ENCODE peak calls at places on chromosomes 2 and 18, in four cellular contexts. One of them, this sample, is unnamed.

GRCh38 chr2:111618577-111618930 is 265.4 kb downstream of the ANAPC1 start:
- DNase-seq in H1: no peak
- DNase-seq in A549: no peak
- DNase-seq in endothelial cell of umbilical vein: peak
- DNase-seq in this sample: peak

GRCh38 chr2:46803551-46803885 is 112.1 kb downstream of the MCFD2 start:
- DNase-seq in A549: no peak
- DNase-seq in endothelial cell of umbilical vein: no peak
- DNase-seq in H1: no peak
- DNase-seq in this sample: no peak

GRCh38 chr2:166152064-166152463 is 24.2 kb upstream of the SCN1A start:
- DNase-seq in H1: no peak
- DNase-seq in endothelial cell of umbilical vein: no peak
- DNase-seq in A549: no peak
- DNase-seq in this sample: no peak

GRCh38 chr18:3867768-3868445 is 417.9 kb downstream of the TGIF1 start:
- DNase-seq in H1: no peak
- DNase-seq in endothelial cell of umbilical vein: no peak
- DNase-seq in A549: no peak
- DNase-seq in this sample: no peak

GRCh38 chr2:11938196-11938595 is 191.8 kb downstream of the LPIN1 start:
- DNase-seq in A549: peak
- DNase-seq in endothelial cell of umbilical vein: no peak
- DNase-seq in H1: no peak
- DNase-seq in this sample: no peak

GRCh38 chr2:110858135-110858737 is 125.9 kb downstream of the ACOXL start:
- DNase-seq in H1: no peak
- DNase-seq in endothelial cell of umbilical vein: no peak
- DNase-seq in A549: no peak
- DNase-seq in this sample: no peak

GRCh38 chr2:39156107-39156506 is 35.3 kb upstream of the SOS1 start:
- DNase-seq in H1: no peak
- DNase-seq in endothelial cell of umbilical vein: no peak
- DNase-seq in A549: no peak
- DNase-seq in this sample: no peak

GRCh38 chr2:8436585-8436984 is 245.3 kb upstream of the ID2 start:
- DNase-seq in H1: no peak
- DNase-seq in endothelial cell of umbilical vein: no peak
- DNase-seq in A549: no peak
- DNase-seq in this sample: no peak

GRCh38 chr18:12742453-12742852 is 39.6 kb downstream of the PSMG2 start:
- DNase-seq in A549: peak
- DNase-seq in H1: no peak
- DNase-seq in endothelial cell of umbilical vein: peak
- DNase-seq in this sample: no peak

GRCh38 chr18:56785006-56785405 is 133.8 kb downstream of the WDR7 start:
- DNase-seq in H1: no peak
- DNase-seq in endothelial cell of umbilical vein: no peak
- DNase-seq in A549: no peak
- DNase-seq in this sample: no peak

GRCh38 chr18:28786941-28787340 is 610.0 kb upstream of the CDH2 start:
- DNase-seq in A549: no peak
- DNase-seq in H1: no peak
- DNase-seq in endothelial cell of umbilical vein: no peak
- DNase-seq in this sample: no peak
- TF ChIP-seq MAX in A549: no peak
- TF ChIP-seq MAX in H1: no peak
- TF ChIP-seq MAX in endothelial cell of umbilical vein: no peak
- TF ChIP-seq MAX in this sample: no peak

DNA sequence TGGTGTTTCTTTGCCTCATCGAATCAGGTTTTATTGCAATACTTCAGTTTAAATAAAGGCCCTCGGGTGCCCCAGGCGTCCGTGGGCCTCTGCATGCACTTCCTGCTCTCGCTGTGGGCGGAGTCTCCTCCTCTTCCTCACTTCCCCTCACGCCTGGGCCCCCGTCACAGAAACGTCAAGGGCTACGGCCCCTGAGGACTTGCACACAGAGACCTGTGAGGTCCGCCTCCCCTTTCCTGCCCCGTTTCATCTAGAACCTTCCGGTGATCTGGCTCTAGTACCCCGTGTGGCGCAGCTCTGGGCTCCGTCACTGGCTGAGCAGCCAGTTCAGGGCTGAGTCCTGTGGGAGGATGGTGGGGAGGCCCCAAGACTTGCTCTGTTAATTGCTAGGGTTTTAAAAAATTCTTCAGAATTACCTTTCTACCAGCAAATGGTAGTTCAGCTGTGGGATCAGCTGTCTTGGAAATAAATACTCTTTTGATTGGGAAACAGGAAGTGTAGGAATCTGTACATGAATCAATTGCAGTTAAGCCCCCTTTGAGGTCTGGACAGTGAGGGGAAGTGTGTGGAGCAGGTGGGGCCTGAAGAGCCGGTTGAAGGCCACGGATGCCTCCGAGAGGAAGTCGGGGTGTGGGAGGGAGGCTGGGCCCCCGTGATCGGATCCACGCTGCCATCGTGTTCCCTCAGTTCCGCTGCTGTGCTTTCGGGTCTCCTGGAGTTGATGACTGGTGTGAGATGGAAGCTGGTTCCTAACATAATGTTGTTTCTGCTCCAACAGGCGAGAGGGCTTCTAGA is 10.2 kb downstream of the NFATC1 start:
- DNase-seq in H1: no peak
- DNase-seq in endothelial cell of umbilical vein: peak
- DNase-seq in A549: no peak
- DNase-seq in this sample: peak
- TF ChIP-seq POLR2A in H1: no peak
- TF ChIP-seq POLR2A in endothelial cell of umbilical vein: no peak
- TF ChIP-seq POLR2A in A549: no peak
- TF ChIP-seq POLR2A in this sample: no peak

GRCh38 chr2:23135481-23136100 is 249.4 kb upstream of the KLHL29 start:
- DNase-seq in A549: no peak
- DNase-seq in H1: peak
- DNase-seq in endothelial cell of umbilical vein: no peak
- DNase-seq in this sample: no peak
- TF ChIP-seq MAX in A549: no peak
- TF ChIP-seq MAX in H1: no peak
- TF ChIP-seq MAX in endothelial cell of umbilical vein: no peak
- TF ChIP-seq MAX in this sample: no peak

GRCh38 chr2:201233192-201234166 is 26.9 kb upstream of the CASP8 start:
- DNase-seq in H1: peak
- DNase-seq in A549: peak
- DNase-seq in endothelial cell of umbilical vein: no peak
- DNase-seq in this sample: peak
- TF ChIP-seq POLR2A in H1: no peak
- TF ChIP-seq POLR2A in A549: peak
- TF ChIP-seq POLR2A in endothelial cell of umbilical vein: no peak
- TF ChIP-seq POLR2A in this sample: peak

GRCh38 chr18:76208632-76209308 is 286.3 kb downstream of the ZNF516 start:
- DNase-seq in endothelial cell of umbilical vein: no peak
- DNase-seq in A549: no peak
- DNase-seq in H1: no peak
- DNase-seq in this sample: no peak
- TF ChIP-seq MAX in endothelial cell of umbilical vein: no peak
- TF ChIP-seq MAX in A549: no peak
- TF ChIP-seq MAX in H1: no peak
- TF ChIP-seq MAX in this sample: no peak

GRCh38 chr2:188975497-188976102 is 1.4 kb downstream of the COL3A1 start:
- DNase-seq in endothelial cell of umbilical vein: no peak
- DNase-seq in H1: no peak
- DNase-seq in A549: no peak
- DNase-seq in this sample: no peak
- TF ChIP-seq POLR2A in endothelial cell of umbilical vein: no peak
- TF ChIP-seq POLR2A in H1: no peak
- TF ChIP-seq POLR2A in A549: no peak
- TF ChIP-seq POLR2A in this sample: no peak